ENCODE peak calls at places on chromosomes 3 and 15, in nine cellular contexts. One of them, this sample, is unnamed.

GRCh38 chr15:63948436-63948835 is 97.8 kb downstream of the DAPK2 start:
- DNase-seq in A549: no peak
- DNase-seq in transverse colon: no peak
- DNase-seq in NB4: no peak
- DNase-seq in IMR-90: no peak
- DNase-seq in heart left ventricle: no peak
- DNase-seq in ovary: no peak
- DNase-seq in body of pancreas: no peak
- DNase-seq in stomach: no peak
- DNase-seq in this sample: no peak

GRCh38 chr15:39543651-39544050 is 37.2 kb upstream of the THBS1 start:
- DNase-seq in A549: no peak
- DNase-seq in transverse colon: no peak
- DNase-seq in NB4: peak; percentile 15
- DNase-seq in IMR-90: no peak
- DNase-seq in heart left ventricle: no peak
- DNase-seq in ovary: no peak
- DNase-seq in body of pancreas: no peak
- DNase-seq in stomach: no peak
- DNase-seq in this sample: no peak

GRCh38 chr3:129604942-129605592 is 1.4 kb downstream of the PLXND1 start:
- DNase-seq in A549: no peak
- DNase-seq in transverse colon: no peak
- DNase-seq in NB4: no peak
- DNase-seq in IMR-90: no peak
- DNase-seq in heart left ventricle: no peak
- DNase-seq in ovary: no peak
- DNase-seq in body of pancreas: no peak
- DNase-seq in stomach: no peak
- DNase-seq in this sample: no peak

GRCh38 chr3:45010718-45011355 is 15.3 kb upstream of the CLEC3B start:
- DNase-seq in A549: no peak
- DNase-seq in transverse colon: no peak
- DNase-seq in NB4: no peak
- DNase-seq in IMR-90: peak; percentile 67
- DNase-seq in heart left ventricle: no peak
- DNase-seq in ovary: no peak
- DNase-seq in body of pancreas: no peak
- DNase-seq in stomach: no peak
- DNase-seq in this sample: peak; percentile 39

GRCh38 chr3:45397754-45398153 is 9.4 kb downstream of the LARS2 start:
- DNase-seq in A549: no peak
- DNase-seq in transverse colon: no peak
- DNase-seq in NB4: no peak
- DNase-seq in IMR-90: no peak
- DNase-seq in heart left ventricle: no peak
- DNase-seq in ovary: no peak
- DNase-seq in body of pancreas: no peak
- DNase-seq in stomach: no peak
- DNase-seq in this sample: no peak

GRCh38 chr3:161559177-161559998 is 62.8 kb downstream of the OTOL1 start:
- DNase-seq in A549: peak; percentile 3
- DNase-seq in transverse colon: no peak
- DNase-seq in NB4: peak; percentile 53
- DNase-seq in IMR-90: peak; percentile 9
- DNase-seq in heart left ventricle: no peak
- DNase-seq in ovary: no peak
- DNase-seq in body of pancreas: peak; percentile 10
- DNase-seq in stomach: no peak
- DNase-seq in this sample: no peak

GRCh38 chr3:156790141-156790540 is 36.0 kb upstream of the LEKR1 start:
- DNase-seq in A549: no peak
- DNase-seq in transverse colon: no peak
- DNase-seq in NB4: no peak
- DNase-seq in IMR-90: no peak
- DNase-seq in heart left ventricle: no peak
- DNase-seq in ovary: no peak
- DNase-seq in body of pancreas: no peak
- DNase-seq in stomach: no peak
- DNase-seq in this sample: no peak

GRCh38 chr3:159380891-159381290 is 579.0 kb downstream of the MFSD1 start:
- DNase-seq in A549: no peak
- DNase-seq in transverse colon: no peak
- DNase-seq in NB4: no peak
- DNase-seq in IMR-90: no peak
- DNase-seq in heart left ventricle: no peak
- DNase-seq in ovary: no peak
- DNase-seq in body of pancreas: no peak
- DNase-seq in stomach: no peak
- DNase-seq in this sample: no peak

GRCh38 chr15:26873846-26874245 is 7.0 kb downstream of the GABRA5 start:
- DNase-seq in A549: no peak
- DNase-seq in transverse colon: no peak
- DNase-seq in NB4: no peak
- DNase-seq in IMR-90: peak; percentile 29
- DNase-seq in heart left ventricle: peak; percentile 55
- DNase-seq in ovary: no peak
- DNase-seq in body of pancreas: no peak
- DNase-seq in stomach: no peak
- DNase-seq in this sample: no peak

GRCh38 chr3:66825421-66825820 is 172.7 kb upstream of the KBTBD8 start:
- DNase-seq in A549: no peak
- DNase-seq in transverse colon: no peak
- DNase-seq in NB4: no peak
- DNase-seq in IMR-90: no peak
- DNase-seq in heart left ventricle: no peak
- DNase-seq in ovary: no peak
- DNase-seq in body of pancreas: no peak
- DNase-seq in stomach: no peak
- DNase-seq in this sample: no peak

DNA sequence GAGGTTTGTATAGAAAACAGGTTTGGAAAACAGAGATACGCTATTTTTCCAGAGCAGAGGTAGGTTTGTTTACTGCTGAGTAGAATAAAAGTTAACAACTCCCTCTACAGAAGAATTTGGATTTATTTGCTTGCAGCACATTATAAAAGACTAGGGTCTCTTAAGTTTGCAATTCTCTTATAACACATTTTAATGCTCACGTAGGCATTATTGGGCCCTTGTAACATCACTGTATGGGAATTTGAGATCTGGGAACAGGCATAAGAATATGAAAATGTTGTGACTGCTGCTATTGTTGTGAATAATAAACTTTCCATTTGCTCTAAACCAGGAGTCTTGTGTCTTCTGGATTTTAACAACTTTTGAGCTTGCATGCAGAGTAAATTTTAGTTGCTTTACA is 128.3 kb upstream of the CADM2 start:
- DNase-seq in A549: no peak
- DNase-seq in transverse colon: no peak
- DNase-seq in NB4: no peak
- DNase-seq in IMR-90: no peak
- DNase-seq in heart left ventricle: no peak
- DNase-seq in ovary: no peak
- DNase-seq in body of pancreas: no peak
- DNase-seq in stomach: no peak
- DNase-seq in this sample: no peak
- TF ChIP-seq POLR2A in A549: no peak
- TF ChIP-seq POLR2A in transverse colon: no peak
- TF ChIP-seq POLR2A in NB4: no peak
- TF ChIP-seq POLR2A in IMR-90: no peak
- TF ChIP-seq POLR2A in heart left ventricle: no peak
- TF ChIP-seq POLR2A in ovary: no peak
- TF ChIP-seq POLR2A in body of pancreas: no peak
- TF ChIP-seq POLR2A in stomach: no peak
- TF ChIP-seq POLR2A in this sample: no peak

GRCh38 chr3:50204804-50205718 is at the start of gene SLC38A3:
- DNase-seq in A549: no peak
- DNase-seq in transverse colon: no peak
- DNase-seq in NB4: peak; percentile 44
- DNase-seq in IMR-90: no peak
- DNase-seq in heart left ventricle: no peak
- DNase-seq in ovary: peak; percentile 68
- DNase-seq in body of pancreas: peak; percentile 73
- DNase-seq in stomach: peak; percentile 39
- DNase-seq in this sample: no peak
- TF ChIP-seq POLR2A in A549: no peak
- TF ChIP-seq POLR2A in transverse colon: no peak
- TF ChIP-seq POLR2A in NB4: no peak
- TF ChIP-seq POLR2A in IMR-90: no peak
- TF ChIP-seq POLR2A in heart left ventricle: peak; percentile 34
- TF ChIP-seq POLR2A in ovary: peak; percentile 24
- TF ChIP-seq POLR2A in body of pancreas: peak; percentile 60
- TF ChIP-seq POLR2A in stomach: no peak
- TF ChIP-seq POLR2A in this sample: no peak

DNA sequence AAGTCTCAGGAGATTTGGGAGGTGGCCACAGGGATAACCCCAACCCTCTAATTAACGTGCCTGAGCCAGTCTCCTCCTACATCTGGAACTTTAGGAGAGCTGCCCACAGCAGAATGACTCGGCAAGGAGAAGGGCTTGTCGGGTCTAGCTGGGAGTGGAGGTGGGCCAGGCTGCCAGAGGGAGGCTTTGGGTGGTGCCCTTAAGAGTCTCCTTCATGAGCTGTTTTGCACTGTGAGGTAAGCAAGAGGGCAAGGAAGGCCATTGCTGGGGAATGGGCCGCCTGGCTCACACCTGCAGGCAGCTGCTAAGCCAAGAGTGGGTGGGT is 3.6 kb upstream of the TNK2 start:
- DNase-seq in A549: no peak
- DNase-seq in transverse colon: no peak
- DNase-seq in NB4: peak; percentile 70
- DNase-seq in IMR-90: no peak
- DNase-seq in heart left ventricle: no peak
- DNase-seq in ovary: no peak
- DNase-seq in body of pancreas: no peak
- DNase-seq in stomach: no peak
- DNase-seq in this sample: no peak
- TF ChIP-seq POLR2A in A549: no peak
- TF ChIP-seq POLR2A in transverse colon: no peak
- TF ChIP-seq POLR2A in NB4: no peak
- TF ChIP-seq POLR2A in IMR-90: no peak
- TF ChIP-seq POLR2A in heart left ventricle: no peak
- TF ChIP-seq POLR2A in ovary: no peak
- TF ChIP-seq POLR2A in body of pancreas: no peak
- TF ChIP-seq POLR2A in stomach: no peak
- TF ChIP-seq POLR2A in this sample: no peak

GRCh38 chr15:65286069-65286703 is 497 bp downstream of the PARP16 start:
- DNase-seq in A549: no peak
- DNase-seq in transverse colon: peak; percentile 62
- DNase-seq in NB4: peak; percentile 73
- DNase-seq in IMR-90: no peak
- DNase-seq in heart left ventricle: peak; percentile 62
- DNase-seq in ovary: peak; percentile 71
- DNase-seq in body of pancreas: peak; percentile 44
- DNase-seq in stomach: peak; percentile 51
- DNase-seq in this sample: no peak
- TF ChIP-seq POLR2A in A549: no peak
- TF ChIP-seq POLR2A in transverse colon: peak; percentile 68
- TF ChIP-seq POLR2A in NB4: no peak
- TF ChIP-seq POLR2A in IMR-90: no peak
- TF ChIP-seq POLR2A in heart left ventricle: no peak
- TF ChIP-seq POLR2A in ovary: no peak
- TF ChIP-seq POLR2A in body of pancreas: no peak
- TF ChIP-seq POLR2A in stomach: no peak
- TF ChIP-seq POLR2A in this sample: no peak

GRCh38 chr3:182794806-182795369 is 1.6 kb downstream of the ATP11B start:
- DNase-seq in A549: no peak
- DNase-seq in transverse colon: no peak
- DNase-seq in NB4: no peak
- DNase-seq in IMR-90: peak; percentile 20
- DNase-seq in heart left ventricle: no peak
- DNase-seq in ovary: no peak
- DNase-seq in body of pancreas: no peak
- DNase-seq in stomach: no peak
- DNase-seq in this sample: no peak
- TF ChIP-seq POLR2A in A549: no peak
- TF ChIP-seq POLR2A in transverse colon: no peak
- TF ChIP-seq POLR2A in NB4: no peak
- TF ChIP-seq POLR2A in IMR-90: no peak
- TF ChIP-seq POLR2A in heart left ventricle: no peak
- TF ChIP-seq POLR2A in ovary: no peak
- TF ChIP-seq POLR2A in body of pancreas: no peak
- TF ChIP-seq POLR2A in stomach: no peak
- TF ChIP-seq POLR2A in this sample: no peak

GRCh38 chr3:9732080-9732752 is 681 bp downstream of the BRPF1 start:
- DNase-seq in A549: peak; percentile 41
- DNase-seq in transverse colon: peak; percentile 26
- DNase-seq in NB4: peak; percentile 85
- DNase-seq in IMR-90: no peak
- DNase-seq in heart left ventricle: peak; percentile 49
- DNase-seq in ovary: no peak
- DNase-seq in body of pancreas: peak; percentile 27
- DNase-seq in stomach: peak; percentile 29
- DNase-seq in this sample: no peak
- TF ChIP-seq POLR2A in A549: no peak
- TF ChIP-seq POLR2A in transverse colon: no peak
- TF ChIP-seq POLR2A in NB4: peak; percentile 18
- TF ChIP-seq POLR2A in IMR-90: no peak
- TF ChIP-seq POLR2A in heart left ventricle: no peak
- TF ChIP-seq POLR2A in ovary: no peak
- TF ChIP-seq POLR2A in body of pancreas: no peak
- TF ChIP-seq POLR2A in stomach: no peak
- TF ChIP-seq POLR2A in this sample: no peak

GRCh38 chr3:126274735-126275734 is 82.2 kb downstream of the KLF15 start:
- DNase-seq in A549: no peak
- DNase-seq in transverse colon: no peak
- DNase-seq in NB4: peak; percentile 83
- DNase-seq in IMR-90: no peak
- DNase-seq in heart left ventricle: no peak
- DNase-seq in ovary: no peak
- DNase-seq in body of pancreas: no peak
- DNase-seq in stomach: no peak
- DNase-seq in this sample: no peak
- TF ChIP-seq POLR2A in A549: no peak
- TF ChIP-seq POLR2A in transverse colon: no peak
- TF ChIP-seq POLR2A in NB4: no peak
- TF ChIP-seq POLR2A in IMR-90: no peak
- TF ChIP-seq POLR2A in heart left ventricle: no peak
- TF ChIP-seq POLR2A in ovary: no peak
- TF ChIP-seq POLR2A in body of pancreas: no peak
- TF ChIP-seq POLR2A in stomach: no peak
- TF ChIP-seq POLR2A in this sample: no peak